ENCODE peak calls at places on chromosomes 16 and 17, in seven cellular contexts. Q is NCI-H2081; M is EL; H is stimulated activated CD4-positive, alpha-beta T cell treated with anti-CD3 and anti-CD28 coated beads, Interleukin-1b, Interleukin-23, amount 100 ng/mL, for 4 hours; F is GM12891; Y is LoVo; R is frontal cortex. A is an unnamed sample.

GRCh38 chr16:11399261-11399831 is 54.1 kb downstream of the RMI2 start:
- DNase-seq in R (no peak), H (no peak), F (no peak), Q (no peak), Y (no peak), M (no peak), A (no peak)

GRCh38 chr16:71367243-71367976 is 8.9 kb downstream of the CALB2 start:
- DNase-seq in Q (peak), R (no peak), H (peak), Y (peak), M (peak), F (peak), A (peak)

GRCh38 chr17:31598388-31598760 is 206.9 kb downstream of the RAB11FIP4 start:
- DNase-seq in F (no peak), M (no peak), Y (no peak), Q (no peak), H (no peak), R (no peak), A (no peak)

GRCh38 chr17:81999975-82000802 is 22.5 kb downstream of the CENPX start:
- DNase-seq in R (no peak), F (no peak), M (no peak), H (no peak), Y (no peak), Q (no peak), A (no peak)

GRCh38 chr16:67481561-67482259 is 753 bp upstream of the ATP6V0D1 start:
- DNase-seq in M (no peak), F (no peak), Q (peak), H (peak), Y (peak), R (no peak), A (no peak)

GRCh38 chr16:86692476-86692875 is 114.1 kb downstream of the FOXL1 start:
- DNase-seq in Y (no peak), Q (no peak), M (no peak), R (no peak), H (no peak), F (no peak), A (no peak)

GRCh38 chr17:10290046-10290445 is 82.8 kb downstream of the MYH13 start:
- DNase-seq in F (no peak), R (no peak), H (no peak), M (no peak), Y (no peak), Q (no peak), A (no peak)

GRCh38 chr17:2398655-2399571 is 1.9 kb downstream of the MNT start:
- DNase-seq in M (peak), F (no peak), Q (peak), R (peak), H (peak), Y (peak), A (peak)

GRCh38 chr17:39928868-39929651 is 1.5 kb downstream of the LRRC3C start:
- DNase-seq in R (no peak), Q (no peak), Y (no peak), H (no peak), M (peak), F (no peak), A (no peak)

GRCh38 chr17:68519911-68520310 is 7.7 kb downstream of the PRKAR1A start:
- DNase-seq in M (no peak), H (no peak), Q (no peak), Y (no peak), F (no peak), R (no peak), A (no peak)

GRCh38 chr17:40290629-40291296 is 3.1 kb downstream of the CDC6 start:
- DNase-seq in R (no peak), M (peak), Y (peak), H (no peak), Q (peak), F (no peak), A (peak)

GRCh38 chr16:69514366-69514765 is 51.4 kb upstream of the NFAT5 start:
- DNase-seq in H (no peak), F (no peak), Q (no peak), R (no peak), Y (no peak), M (peak), A (no peak)

GRCh38 chr16:87126403-87127025 is 190.7 kb downstream of the C16orf95 start:
- DNase-seq in H (no peak), M (no peak), Q (no peak), Y (no peak), F (no peak), R (no peak), A (no peak)

GRCh38 chr16:10849736-10850477 is 27.1 kb upstream of the CIITA start:
- DNase-seq in R (no peak), H (no peak), Q (no peak), M (no peak), F (no peak), Y (no peak), A (no peak)

A was measured in endothelial cell.